ENCODE peak calls at places on chromosomes 5 and 9, in four cellular contexts. One of them, this sample, is unnamed.
A peak's percentile ranks its signal among the peaks of the same experiment; 100 is the strongest.

GRCh38 chr5:128436825-128437224 is 101.2 kb downstream of the FBN2 start:
- DNase-seq in DND-41: no peak
- DNase-seq in GM06990: no peak
- DNase-seq in upper lobe of right lung: no peak
- DNase-seq in this sample: no peak

GRCh38 chr5:155735388-155735787 is 591.6 kb upstream of the SGCD start:
- DNase-seq in DND-41: no peak
- DNase-seq in GM06990: no peak
- DNase-seq in upper lobe of right lung: no peak
- DNase-seq in this sample: no peak

GRCh38 chr5:14351845-14352712 is 208.9 kb downstream of the TRIO start:
- DNase-seq in upper lobe of right lung: peak; percentile 73
- DNase-seq in DND-41: peak; percentile 57
- DNase-seq in GM06990: peak; percentile 28
- DNase-seq in this sample: peak; percentile 71

GRCh38 chr5:150178262-150178661 is 11.6 kb upstream of the SLC6A7 start:
- DNase-seq in DND-41: no peak
- DNase-seq in upper lobe of right lung: no peak
- DNase-seq in GM06990: no peak
- DNase-seq in this sample: no peak

GRCh38 chr5:73375949-73376348 is 72.6 kb downstream of the FOXD1 start:
- DNase-seq in GM06990: no peak
- DNase-seq in DND-41: no peak
- DNase-seq in upper lobe of right lung: no peak
- DNase-seq in this sample: no peak

GRCh38 chr5:73709536-73710129 is 83.6 kb downstream of the ARHGEF28 start:
- DNase-seq in GM06990: no peak
- DNase-seq in DND-41: no peak
- DNase-seq in upper lobe of right lung: no peak
- DNase-seq in this sample: no peak

GRCh38 chr5:61680247-61680646 is 348.2 kb downstream of the ZSWIM6 start:
- DNase-seq in DND-41: no peak
- DNase-seq in upper lobe of right lung: no peak
- DNase-seq in GM06990: no peak
- DNase-seq in this sample: no peak

GRCh38 chr9:91857291-91857781 is 92.7 kb downstream of the ROR2 start:
- DNase-seq in DND-41: no peak
- DNase-seq in upper lobe of right lung: no peak
- DNase-seq in GM06990: no peak
- DNase-seq in this sample: no peak

GRCh38 chr5:6431214-6432195 is 17.2 kb upstream of the UBE2QL1 start:
- DNase-seq in upper lobe of right lung: no peak
- DNase-seq in DND-41: no peak
- DNase-seq in GM06990: no peak
- DNase-seq in this sample: no peak

GRCh38 chr9:100700689-100701318 is 122.9 kb downstream of the CAVIN4 start:
- DNase-seq in DND-41: peak; percentile 13
- DNase-seq in GM06990: no peak
- DNase-seq in upper lobe of right lung: no peak
- DNase-seq in this sample: peak; percentile 21

GRCh38 chr5:54440456-54440893 is 15.0 kb upstream of the HSPB3 start:
- DNase-seq in DND-41: peak; percentile 53
- DNase-seq in upper lobe of right lung: no peak
- DNase-seq in GM06990: peak; percentile 34
- DNase-seq in this sample: peak; percentile 17

GRCh38 chr9:18861599-18862546 is 171.1 kb downstream of the SAXO1 start:
- DNase-seq in DND-41: no peak
- DNase-seq in upper lobe of right lung: no peak
- DNase-seq in GM06990: no peak
- DNase-seq in this sample: no peak

GRCh38 chr5:7787770-7788169 is 63.2 kb downstream of the CFAP90 start:
- DNase-seq in upper lobe of right lung: no peak
- DNase-seq in DND-41: no peak
- DNase-seq in GM06990: no peak
- DNase-seq in this sample: no peak

GRCh38 chr9:35605336-35606137 is 475 bp downstream of the TESK1 start:
- DNase-seq in upper lobe of right lung: no peak
- DNase-seq in GM06990: peak; percentile 49
- DNase-seq in DND-41: peak; percentile 35
- DNase-seq in this sample: peak; percentile 62

GRCh38 chr9:131981116-131981847 is 98.4 kb downstream of the MED27 start:
- DNase-seq in GM06990: no peak
- DNase-seq in DND-41: no peak
- DNase-seq in upper lobe of right lung: no peak
- DNase-seq in this sample: no peak

GRCh38 chr9:121280715-121281613 is 13.0 kb downstream of the GSN start:
- DNase-seq in DND-41: no peak
- DNase-seq in upper lobe of right lung: no peak
- DNase-seq in GM06990: no peak
- DNase-seq in this sample: no peak

GRCh38 chr9:26058111-26058895 is 380.1 kb upstream of the TUSC1 start:
- DNase-seq in DND-41: no peak
- DNase-seq in upper lobe of right lung: no peak
- DNase-seq in GM06990: no peak
- DNase-seq in this sample: no peak

GRCh38 chr9:19429590-19429989 is 20.8 kb downstream of the ACER2 start:
- DNase-seq in upper lobe of right lung: no peak
- DNase-seq in GM06990: no peak
- DNase-seq in DND-41: no peak
- DNase-seq in this sample: no peak

GRCh38 chr5:56124885-56125250 is 108.3 kb downstream of the ANKRD55 start:
- DNase-seq in upper lobe of right lung: no peak
- DNase-seq in GM06990: no peak
- DNase-seq in DND-41: no peak
- DNase-seq in this sample: no peak

GRCh38 chr5:40679998-40680681 is 425 bp downstream of the PTGER4 start:
- DNase-seq in upper lobe of right lung: peak; percentile 71
- DNase-seq in GM06990: peak; percentile 28
- DNase-seq in DND-41: peak; percentile 47
- DNase-seq in this sample: peak; percentile 56

GRCh38 chr5:75608886-75609285 is 2.4 kb upstream of the ANKDD1B start:
- DNase-seq in upper lobe of right lung: no peak
- DNase-seq in DND-41: no peak
- DNase-seq in GM06990: no peak
- DNase-seq in this sample: no peak

GRCh38 chr9:126248680-126249079 is 77.9 kb upstream of the MVB12B start:
- DNase-seq in DND-41: no peak
- DNase-seq in upper lobe of right lung: no peak
- DNase-seq in GM06990: no peak
- DNase-seq in this sample: no peak

GRCh38 chr5:67942451-67942830 is 273.1 kb upstream of the PIK3R1 start:
- DNase-seq in DND-41: no peak
- DNase-seq in GM06990: no peak
- DNase-seq in upper lobe of right lung: no peak
- DNase-seq in this sample: no peak

DNA sequence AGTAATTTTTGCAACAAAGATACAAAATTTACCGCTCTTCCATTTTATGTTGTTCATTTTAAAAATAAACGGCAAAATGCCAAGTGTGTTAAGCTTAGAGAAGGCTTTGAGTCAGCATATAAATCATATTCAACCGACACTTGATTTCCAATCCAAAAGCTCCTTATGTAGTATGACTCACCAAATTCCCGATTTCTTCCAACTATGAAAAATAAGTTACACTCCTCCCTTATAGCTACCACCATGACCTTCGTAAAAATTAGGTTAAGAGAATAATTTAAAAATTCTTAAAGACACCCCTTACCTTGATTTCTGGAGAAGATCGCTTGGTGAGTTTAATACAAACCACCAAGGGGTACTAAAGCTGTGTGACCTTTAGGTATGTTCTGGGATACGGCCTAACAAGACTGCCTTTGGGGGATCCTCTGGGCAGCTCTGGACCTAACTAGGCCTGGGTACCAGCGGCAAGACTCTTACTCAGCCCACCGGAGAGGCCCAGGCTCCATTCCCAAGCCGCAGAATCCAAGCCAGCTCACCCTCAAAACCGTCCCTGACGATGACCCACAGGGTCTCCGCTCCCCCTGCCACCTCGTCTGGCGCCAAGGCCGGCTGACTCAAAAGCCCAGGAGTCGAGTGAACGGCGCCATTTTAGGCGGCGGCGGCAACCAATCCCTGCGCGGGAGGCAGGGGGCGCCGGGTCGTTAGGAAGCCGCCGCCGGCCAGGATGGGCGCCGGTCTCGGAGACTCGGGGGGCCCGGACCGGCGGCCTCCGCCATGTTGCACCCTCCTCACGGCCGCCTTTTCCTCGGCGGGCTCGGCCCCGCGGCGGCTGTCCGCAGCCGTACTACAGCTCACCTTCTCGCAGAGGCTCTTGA is 731 bp downstream of the PPP2CA start:
- DNase-seq in GM06990: peak; percentile 81
- DNase-seq in upper lobe of right lung: peak; percentile 81
- DNase-seq in DND-41: peak; percentile 69
- DNase-seq in this sample: peak; percentile 80
- TF ChIP-seq CTCF in GM06990: peak; percentile 29
- TF ChIP-seq CTCF in upper lobe of right lung: peak; percentile 31
- TF ChIP-seq CTCF in DND-41: peak; percentile 46
- TF ChIP-seq CTCF in this sample: no peak

GRCh38 chr5:124841829-124842712 is 95.6 kb upstream of the ZNF608 start:
- DNase-seq in upper lobe of right lung: no peak
- DNase-seq in GM06990: no peak
- DNase-seq in DND-41: no peak
- DNase-seq in this sample: no peak
- TF ChIP-seq CTCF in upper lobe of right lung: no peak
- TF ChIP-seq CTCF in GM06990: no peak
- TF ChIP-seq CTCF in DND-41: no peak
- TF ChIP-seq CTCF in this sample: no peak

GRCh38 chr5:125412051-125412560 is 665.7 kb upstream of the ZNF608 start:
- DNase-seq in DND-41: no peak
- DNase-seq in GM06990: no peak
- DNase-seq in upper lobe of right lung: no peak
- DNase-seq in this sample: no peak

GRCh38 chr5:125411163-125412050 is 665.0 kb upstream of the ZNF608 start:
- DNase-seq in DND-41: no peak
- DNase-seq in upper lobe of right lung: no peak
- DNase-seq in GM06990: peak; percentile 43
- DNase-seq in this sample: no peak

GRCh38 chr5:125410501-125411162 is 664.2 kb upstream of the ZNF608 start:
- DNase-seq in GM06990: no peak
- DNase-seq in upper lobe of right lung: no peak
- DNase-seq in DND-41: no peak
- DNase-seq in this sample: no peak

GRCh38 chr5:125413861-125414260 is 667.4 kb upstream of the ZNF608 start:
- DNase-seq in upper lobe of right lung: no peak
- DNase-seq in GM06990: no peak
- DNase-seq in DND-41: no peak
- DNase-seq in this sample: no peak

DNA sequence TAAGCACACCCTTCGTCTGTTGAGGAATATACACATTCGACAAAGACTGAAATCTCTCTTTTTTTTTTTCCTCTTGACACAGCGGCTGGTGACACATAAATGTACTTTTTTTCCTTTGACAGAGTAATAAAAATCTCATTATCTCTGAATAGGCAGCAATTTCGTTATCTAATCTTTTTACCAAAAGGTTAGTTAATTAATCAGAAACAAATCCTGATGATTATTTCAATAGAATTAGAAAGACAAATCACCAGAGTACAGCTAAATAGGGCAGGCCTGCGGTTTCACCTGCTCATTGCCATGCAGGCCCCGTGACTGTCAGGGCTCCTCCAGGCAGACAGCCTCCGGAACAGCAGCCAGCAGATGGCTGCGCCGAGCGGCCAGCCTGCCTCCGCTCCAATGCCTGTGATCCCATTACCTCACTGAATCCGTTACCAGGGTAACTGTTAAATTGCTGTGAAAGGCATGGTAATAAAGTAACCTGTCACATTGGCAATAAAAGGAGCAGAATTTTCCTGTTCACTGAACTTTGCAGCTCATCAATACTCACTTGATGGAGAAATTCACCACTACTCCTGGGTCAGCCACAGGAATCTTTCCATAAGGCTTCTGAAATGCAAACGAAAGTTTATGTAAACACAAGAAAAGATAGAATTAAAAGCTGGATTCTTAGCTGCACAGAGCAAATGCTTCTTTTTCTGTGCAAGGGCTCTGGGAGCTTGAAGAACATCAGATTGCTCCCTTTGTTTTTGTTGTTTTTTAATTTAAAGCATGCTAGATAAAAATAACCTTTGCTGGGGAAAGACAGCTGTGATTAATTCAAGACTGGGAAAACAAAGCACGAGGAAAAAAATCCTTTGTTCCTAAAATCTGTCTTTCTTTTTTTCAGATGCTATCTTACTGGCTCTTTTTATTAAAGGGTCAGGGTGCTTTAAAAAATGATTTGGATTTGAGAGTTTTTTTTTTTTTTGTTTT is 666.4 kb upstream of the ZNF608 start:
- DNase-seq in DND-41: no peak
- DNase-seq in GM06990: no peak
- DNase-seq in upper lobe of right lung: peak; percentile 84
- DNase-seq in this sample: peak; percentile 1
- TF ChIP-seq CTCF in DND-41: no peak
- TF ChIP-seq CTCF in GM06990: no peak
- TF ChIP-seq CTCF in upper lobe of right lung: peak; percentile 30
- TF ChIP-seq CTCF in this sample: no peak

DNA sequence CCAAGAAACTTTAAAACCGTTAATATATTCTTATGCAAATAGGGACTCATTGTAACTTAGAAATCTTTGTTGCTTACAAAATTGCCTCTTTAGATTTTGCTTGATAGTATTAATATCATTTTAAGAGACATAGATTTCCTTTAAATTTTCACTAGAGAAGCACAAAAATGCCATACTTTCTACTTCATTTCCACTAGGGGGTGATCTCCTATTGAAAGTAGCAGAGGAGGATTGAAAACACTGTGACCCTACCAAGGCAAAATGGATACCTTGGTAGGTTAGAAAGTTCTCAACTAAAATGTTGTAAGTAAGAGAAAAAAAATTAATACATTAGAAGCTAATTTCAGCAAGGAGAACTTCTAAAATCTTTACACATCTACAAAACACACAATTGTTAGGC is 204.9 kb downstream of the CHSY3 start:
- DNase-seq in upper lobe of right lung: no peak
- DNase-seq in DND-41: no peak
- DNase-seq in GM06990: no peak
- DNase-seq in this sample: no peak
- TF ChIP-seq CTCF in upper lobe of right lung: peak; percentile 52
- TF ChIP-seq CTCF in DND-41: peak; percentile 56
- TF ChIP-seq CTCF in GM06990: peak; percentile 62
- TF ChIP-seq CTCF in this sample: peak; percentile 55